ENCODE peak calls at places on chromosomes 12 and 14, in seven cellular contexts. A is testis, B is GM23248, E is pancreas, Y is PC-3, Q is heart left ventricle, O is psoas muscle. R is an unnamed sample. For H3K27me3 and H3K4me1, the result is how much of the 10 kb centered on the place peaks cover.

GRCh38 chr14:103499709-103500108 is 22.9 kb downstream of the CKB start:
- DNase-seq in A (no peak), B (no peak), E (no peak), Y (no peak), Q (no peak), O (no peak), R (no peak)

GRCh38 chr14:75286313-75286712 is 7.7 kb downstream of the FOS start:
- DNase-seq in A (no peak), B (no peak), E (no peak), Y (no peak), Q (peak), O (no peak), R (no peak)

GRCh38 chr12:6830286-6830892 is 2.2 kb downstream of the P3H3 start:
- DNase-seq in A (no peak), B (no peak), E (no peak), Y (no peak), Q (no peak), O (no peak), R (no peak)

GRCh38 chr14:49586673-49587460 is 687 bp upstream of the RPS29 start:
- DNase-seq in A (peak), B (peak), E (no peak), Y (peak), Q (no peak), O (peak), R (no peak)

GRCh38 chr14:55333785-55334485 is 62.7 kb downstream of the FBXO34 start:
- DNase-seq in A (no peak), B (no peak), E (no peak), Y (peak), Q (no peak), O (no peak), R (no peak)

GRCh38 chr14:100898465-100898864 is 5.1 kb downstream of the RTL1 start:
- DNase-seq in A (peak), B (no peak), E (peak), Y (no peak), Q (no peak), O (no peak), R (no peak)

GRCh38 chr14:22561661-22562579 is 27.1 kb downstream of the DAD1 start:
- DNase-seq in A (no peak), B (no peak), E (peak), Y (no peak), Q (no peak), O (no peak), R (no peak)

GRCh38 chr12:53963005-53963404 is 8.3 kb downstream of the HOXC12 start:
- DNase-seq in A (no peak), B (no peak), E (no peak), Y (no peak), Q (no peak), O (no peak), R (no peak)

GRCh38 chr14:74985806-74986205 is 16.9 kb upstream of the EIF2B2 start:
- DNase-seq in A (peak), B (no peak), E (no peak), Y (no peak), Q (no peak), O (no peak), R (no peak)

GRCh38 chr12:24853588-24853987 is 95.3 kb downstream of the BCAT1 start:
- DNase-seq in A (no peak), B (peak), E (no peak), Y (no peak), Q (no peak), O (no peak), R (no peak)

GRCh38 chr14:63508033-63508432 is 35.1 kb downstream of the PPP2R5E start:
- DNase-seq in A (no peak), B (no peak), E (no peak), Y (no peak), Q (no peak), O (no peak), R (no peak)

GRCh38 chr14:69260246-69260978 is 454 bp downstream of the GALNT16 start:
- DNase-seq in A (no peak), B (peak), E (no peak), Y (no peak), Q (no peak), O (peak), R (no peak)

GRCh38 chr12:34397591-34398365 is 375.5 kb downstream of the ALG10 start:
- DNase-seq in A (peak), B (no peak), E (peak), Y (no peak), Q (peak), O (peak), R (peak)

DNA sequence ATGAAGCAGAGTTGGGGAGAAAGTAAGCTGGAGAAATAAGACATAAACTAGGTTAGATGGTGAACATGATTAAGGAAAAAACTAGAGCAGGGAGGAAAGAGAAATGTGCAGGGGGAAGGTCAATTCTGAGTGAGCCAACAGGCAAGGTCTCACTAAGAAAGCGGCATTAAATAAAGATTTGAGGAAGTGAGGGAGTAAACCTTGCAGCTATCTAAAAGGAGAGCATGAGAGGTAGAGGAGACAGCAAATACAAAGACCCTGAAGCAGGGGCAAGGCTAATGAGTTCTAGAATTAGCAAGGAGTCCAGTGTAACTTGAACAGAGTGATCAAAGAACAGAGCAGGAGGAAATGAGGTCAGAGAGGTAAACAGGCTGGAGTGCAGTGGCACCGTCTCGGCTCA is 4.4 kb upstream of the SOCS2 start:
- DNase-seq in A (no peak), B (no peak), E (no peak), Y (no peak), Q (no peak), O (no peak), R (no peak)
- H3K27me3 ChIP-seq in A (under half), B (under half), E (under half), Y (under half), Q (under half), O (under half), R (under half)

DNA sequence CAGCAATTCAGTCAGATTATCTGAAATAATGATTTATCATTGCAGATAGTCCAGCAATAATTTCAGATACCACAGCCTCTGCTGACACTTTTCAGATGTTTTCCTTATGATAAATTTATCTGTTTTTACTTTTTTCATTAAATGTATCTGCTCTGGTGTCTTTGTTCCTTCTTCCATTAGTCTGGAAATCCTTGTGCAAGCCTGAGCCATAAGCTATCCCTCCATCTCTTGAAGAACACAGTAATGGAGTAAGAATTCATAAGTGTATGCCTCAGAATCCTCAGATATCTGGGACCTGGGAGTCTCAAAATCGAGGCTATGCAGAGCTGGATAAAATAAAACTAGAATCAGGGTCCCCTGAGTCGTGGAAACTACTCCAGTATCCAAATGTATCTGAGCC is 146.5 kb upstream of the KRR1 start:
- DNase-seq in A (no peak), B (peak), E (no peak), Y (no peak), Q (no peak), O (no peak), R (no peak)
- H3K4me1 ChIP-seq in A (under half), B (half or more), E (under half), Y (half or more), Q (under half), O (under half), R (under half)

GRCh38 chr12:151579-151978 is 62.4 kb downstream of the SLC6A12 start:
- DNase-seq in A (no peak), B (no peak), E (no peak), Y (no peak), Q (no peak), O (no peak), R (no peak)
- H3K27me3 ChIP-seq in A (under half), B (under half), E (under half), Y (under half), Q (under half), O (under half), R (under half)

GRCh38 chr12:503111-503761 is 43.5 kb downstream of the B4GALNT3 start:
- DNase-seq in A (no peak), B (no peak), E (peak), Y (peak), Q (no peak), O (no peak), R (peak)
- H3K4me1 ChIP-seq in A (under half), B (under half), E (under half), Y (under half), Q (under half), O (under half), R (under half)

R was measured in stomach.